ENCODE peak calls at places on chromosomes 5 and 9, in four cellular contexts. One of them, this sample, is unnamed.

GRCh38 chr5:131366428-131366827 is 102.6 kb downstream of the CDC42SE2 start:
- DNase-seq in HT-29: no peak
- DNase-seq in NCI-H2081: no peak
- DNase-seq in choroid plexus epithelial cell: peak
- DNase-seq in this sample: no peak

GRCh38 chr5:153523831-153524230 is 33.4 kb downstream of the GRIA1 start:
- DNase-seq in HT-29: no peak
- DNase-seq in NCI-H2081: no peak
- DNase-seq in choroid plexus epithelial cell: peak
- DNase-seq in this sample: no peak

GRCh38 chr9:127066060-127066774 is 56.2 kb downstream of the ANGPTL2 start:
- DNase-seq in HT-29: no peak
- DNase-seq in NCI-H2081: no peak
- DNase-seq in choroid plexus epithelial cell: peak
- DNase-seq in this sample: no peak

GRCh38 chr9:90987566-90987965 is 185.9 kb downstream of the SYK start:
- DNase-seq in HT-29: no peak
- DNase-seq in NCI-H2081: no peak
- DNase-seq in choroid plexus epithelial cell: no peak
- DNase-seq in this sample: no peak

GRCh38 chr5:1983919-1984695 is 101.4 kb upstream of the IRX4 start:
- DNase-seq in HT-29: no peak
- DNase-seq in NCI-H2081: no peak
- DNase-seq in choroid plexus epithelial cell: no peak
- DNase-seq in this sample: no peak

GRCh38 chr5:173391031-173391430 is 62.8 kb upstream of the STC2 start:
- DNase-seq in HT-29: no peak
- DNase-seq in NCI-H2081: no peak
- DNase-seq in choroid plexus epithelial cell: no peak
- DNase-seq in this sample: no peak

GRCh38 chr9:131096490-131097258 is at the start of gene AIF1L:
- DNase-seq in HT-29: no peak
- DNase-seq in NCI-H2081: peak
- DNase-seq in choroid plexus epithelial cell: no peak
- DNase-seq in this sample: no peak

GRCh38 chr5:17428176-17428800 is 69.7 kb upstream of the TAF11L2 start:
- DNase-seq in HT-29: no peak
- DNase-seq in NCI-H2081: no peak
- DNase-seq in choroid plexus epithelial cell: no peak
- DNase-seq in this sample: no peak

GRCh38 chr5:135220394-135221186 is 178.4 kb downstream of the MACROH2A1 start:
- DNase-seq in HT-29: no peak
- DNase-seq in NCI-H2081: no peak
- DNase-seq in choroid plexus epithelial cell: no peak
- DNase-seq in this sample: no peak

GRCh38 chr9:79611091-79611614 is 39.4 kb downstream of the TLE4 start:
- DNase-seq in HT-29: no peak
- DNase-seq in NCI-H2081: no peak
- DNase-seq in choroid plexus epithelial cell: peak
- DNase-seq in this sample: no peak

GRCh38 chr5:171316258-171317121 is 7.4 kb downstream of the TLX3 start:
- DNase-seq in HT-29: no peak
- DNase-seq in NCI-H2081: no peak
- DNase-seq in choroid plexus epithelial cell: no peak
- DNase-seq in this sample: no peak

GRCh38 chr5:55731848-55732247 is 6.0 kb upstream of the DDX4 start:
- DNase-seq in HT-29: no peak
- DNase-seq in NCI-H2081: no peak
- DNase-seq in choroid plexus epithelial cell: no peak
- DNase-seq in this sample: no peak

GRCh38 chr5:36690041-36690941 is 83.9 kb downstream of the SLC1A3 start:
- DNase-seq in HT-29: peak
- DNase-seq in NCI-H2081: peak
- DNase-seq in choroid plexus epithelial cell: peak
- DNase-seq in this sample: peak

GRCh38 chr9:27033815-27034403 is 28.4 kb upstream of the LRRC19 start:
- DNase-seq in HT-29: peak
- DNase-seq in NCI-H2081: peak
- DNase-seq in choroid plexus epithelial cell: peak
- DNase-seq in this sample: no peak

GRCh38 chr5:169054506-169054905 is 246.4 kb downstream of the SLIT3 start:
- DNase-seq in HT-29: no peak
- DNase-seq in NCI-H2081: no peak
- DNase-seq in choroid plexus epithelial cell: no peak
- DNase-seq in this sample: no peak

GRCh38 chr9:135960328-135961276 is 571 bp downstream of the UBAC1 start:
- DNase-seq in HT-29: peak
- DNase-seq in NCI-H2081: no peak
- DNase-seq in choroid plexus epithelial cell: peak
- DNase-seq in this sample: no peak

GRCh38 chr5:81426347-81426746 is 32.4 kb upstream of the ACOT12 start:
- DNase-seq in HT-29: no peak
- DNase-seq in NCI-H2081: no peak
- DNase-seq in choroid plexus epithelial cell: no peak
- DNase-seq in this sample: no peak

GRCh38 chr9:4086119-4087088 is 213.5 kb downstream of the GLIS3 start:
- DNase-seq in HT-29: no peak
- DNase-seq in NCI-H2081: no peak
- DNase-seq in choroid plexus epithelial cell: peak
- DNase-seq in this sample: no peak

GRCh38 chr9:76690575-76691370 is 73.5 kb upstream of the PCA3 start:
- DNase-seq in HT-29: no peak
- DNase-seq in NCI-H2081: no peak
- DNase-seq in choroid plexus epithelial cell: peak
- DNase-seq in this sample: no peak

GRCh38 chr5:141513021-141513626 is 24.2 kb downstream of the PCDHGC5 start:
- DNase-seq in HT-29: no peak
- DNase-seq in NCI-H2081: peak
- DNase-seq in choroid plexus epithelial cell: peak
- DNase-seq in this sample: peak

GRCh38 chr5:69211200-69211599 is 21.8 kb downstream of the CENPH start:
- DNase-seq in HT-29: no peak
- DNase-seq in NCI-H2081: no peak
- DNase-seq in choroid plexus epithelial cell: no peak
- DNase-seq in this sample: no peak

GRCh38 chr5:9661316-9662015 is 31.3 kb upstream of the TAS2R1 start:
- DNase-seq in HT-29: no peak
- DNase-seq in NCI-H2081: no peak
- DNase-seq in choroid plexus epithelial cell: no peak
- DNase-seq in this sample: no peak

GRCh38 chr9:38249587-38250210 is 142.8 kb upstream of the ALDH1B1 start:
- DNase-seq in HT-29: no peak
- DNase-seq in NCI-H2081: no peak
- DNase-seq in choroid plexus epithelial cell: no peak
- DNase-seq in this sample: no peak

GRCh38 chr5:98698359-98698758 is 75.1 kb upstream of the RGMB start:
- DNase-seq in HT-29: no peak
- DNase-seq in NCI-H2081: no peak
- DNase-seq in choroid plexus epithelial cell: peak
- DNase-seq in this sample: no peak

GRCh38 chr5:5979761-5980570 is 398.4 kb downstream of the MED10 start:
- DNase-seq in HT-29: no peak
- DNase-seq in NCI-H2081: no peak
- DNase-seq in choroid plexus epithelial cell: peak
- DNase-seq in this sample: no peak

GRCh38 chr5:40654377-40655006 is 25.2 kb upstream of the PTGER4 start:
- DNase-seq in HT-29: no peak
- DNase-seq in NCI-H2081: no peak
- DNase-seq in choroid plexus epithelial cell: no peak
- DNase-seq in this sample: no peak

GRCh38 chr5:55211184-55211874 is 15.8 kb downstream of the MCIDAS start:
- DNase-seq in HT-29: no peak
- DNase-seq in NCI-H2081: peak
- DNase-seq in choroid plexus epithelial cell: no peak
- DNase-seq in this sample: no peak